ENCODE peak calls at places on chromosome 13, in four cellular contexts. N is transverse colon, B is GM23338, T is aorta. I is an unnamed sample. For H3K4me1 and H3K36me3, the result is how much of the 10 kb centered on the place peaks cover.

GRCh38 chr13:77476456-77476855 is 59.0 kb upstream of the SCEL start:
- DNase-seq in N (no peak), B (no peak), T (no peak), I (no peak)

GRCh38 chr13:86608739-86609138 is 809.5 kb upstream of the SLITRK6 start:
- DNase-seq in N (no peak), B (no peak), T (no peak), I (no peak)

GRCh38 chr13:84605927-84606326 is 723.7 kb upstream of the SLITRK1 start:
- DNase-seq in N (no peak), B (peak), T (no peak), I (no peak)

GRCh38 chr13:111389621-111390521 is 69.4 kb downstream of the TEX29 start:
- DNase-seq in N (no peak), B (no peak), T (no peak), I (no peak)

GRCh38 chr13:27379694-27380596 is 44.5 kb upstream of the GTF3A start:
- DNase-seq in N (peak), B (peak), T (peak), I (peak)

GRCh38 chr13:81872581-81872980 is 1531.7 kb upstream of the SPRY2 start:
- DNase-seq in N (no peak), B (peak), T (no peak), I (peak)

GRCh38 chr13:70362820-70363219 is 254.6 kb upstream of the KLHL1 start:
- DNase-seq in N (no peak), B (no peak), T (no peak), I (no peak)

GRCh38 chr13:43686557-43686956 is 100.2 kb downstream of the ENOX1 start:
- DNase-seq in N (no peak), B (no peak), T (no peak), I (no peak)

GRCh38 chr13:51332566-51333361 is 6.7 kb upstream of the SERPINE3 start:
- DNase-seq in N (no peak), B (no peak), T (no peak), I (no peak)

GRCh38 chr13:110248449-110249143 is 58.4 kb downstream of the COL4A1 start:
- DNase-seq in N (no peak), B (no peak), T (no peak), I (no peak)
- H3K4me1 ChIP-seq in N (under half), B (under half), T (under half), I (under half)

DNA sequence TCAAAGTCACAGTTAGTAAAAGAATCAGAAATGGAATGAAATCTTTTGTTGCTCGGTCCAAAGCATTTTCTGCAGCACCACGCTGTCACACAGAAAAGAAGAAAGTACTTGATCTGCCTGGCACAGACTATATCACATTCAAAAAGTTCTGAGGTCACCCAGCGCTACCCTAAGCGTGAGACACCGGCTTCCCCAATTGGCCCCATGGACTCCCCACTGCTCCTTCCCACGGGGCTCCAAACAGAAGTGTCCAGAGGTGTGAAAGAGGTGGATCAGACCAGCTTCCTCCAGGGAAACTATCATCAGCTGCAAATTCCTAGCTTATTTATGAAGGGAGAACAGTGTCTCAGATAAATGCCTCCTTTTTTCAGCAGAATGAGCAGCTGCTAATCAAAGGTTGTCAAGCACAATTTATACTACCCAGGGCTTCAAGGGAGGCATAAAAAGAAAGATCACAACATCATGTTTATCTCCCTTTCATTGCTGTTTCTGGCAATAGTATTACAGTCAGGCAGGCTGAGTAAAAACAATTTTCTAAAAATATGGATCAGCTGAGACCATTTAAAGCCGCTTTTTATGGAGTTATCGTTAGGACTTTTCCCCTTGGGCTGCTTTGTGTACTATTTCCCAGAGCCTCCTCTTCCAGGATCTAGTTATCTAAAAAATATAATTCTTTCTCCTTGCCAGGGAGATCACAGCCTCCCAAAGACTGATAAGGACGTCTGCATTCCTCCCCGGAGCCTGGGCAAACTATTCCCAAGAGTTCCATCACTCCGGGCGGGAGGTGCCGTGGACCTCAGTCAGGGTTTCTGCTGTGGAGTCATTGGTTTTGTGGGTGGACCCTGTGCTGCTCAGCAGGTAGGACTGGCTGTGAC is 207.9 kb downstream of the LHFPL6 start:
- DNase-seq in N (no peak), B (no peak), T (peak), I (no peak)
- H3K4me3 ChIP-seq in N (no peak), B (no peak), T (peak), I (no peak)

DNA sequence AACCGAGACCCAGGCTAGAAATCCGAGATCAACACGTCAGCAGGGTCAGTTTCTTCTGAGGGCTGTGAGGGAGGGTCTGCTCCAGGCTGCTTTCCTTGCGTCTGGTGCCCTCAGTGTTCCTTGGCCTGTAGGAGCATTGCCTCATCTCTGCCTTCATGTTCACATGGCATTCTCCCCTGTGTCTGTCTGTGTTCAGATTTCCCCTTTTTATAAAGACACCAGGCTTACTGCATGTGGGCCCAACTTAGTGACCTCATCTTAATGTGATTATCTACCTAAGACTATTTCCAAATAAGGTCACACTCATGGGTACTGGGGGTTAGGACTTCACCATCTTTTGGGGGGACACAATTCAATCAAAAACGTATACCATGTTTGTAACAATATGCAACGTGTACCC is 57.2 kb upstream of the C1QTNF9 start:
- DNase-seq in N (no peak), B (no peak), T (no peak), I (no peak)
- H3K36me3 ChIP-seq in N (under half), B (under half), T (under half), I (under half)

GRCh38 chr13:44902793-44903192 is 86.5 kb downstream of the NUFIP1 start:
- DNase-seq in N (no peak), B (no peak), T (no peak), I (no peak)
- H3K4me1 ChIP-seq in N (under half), B (under half), T (under half), I (under half)

GRCh38 chr13:98143157-98143553 is 261 bp downstream of the FARP1 start:
- DNase-seq in N (no peak), B (no peak), T (peak), I (no peak)

GRCh38 chr13:98141091-98141490 is 1.8 kb upstream of the FARP1 start:
- DNase-seq in N (no peak), B (no peak), T (no peak), I (no peak)

GRCh38 chr13:98142427-98143156 is at the start of gene FARP1:
- DNase-seq in N (peak), B (peak), T (peak), I (peak)

GRCh38 chr13:98141938-98142426 is 912 bp upstream of the FARP1 start:
- DNase-seq in N (peak), B (peak), T (peak), I (no peak)

DNA sequence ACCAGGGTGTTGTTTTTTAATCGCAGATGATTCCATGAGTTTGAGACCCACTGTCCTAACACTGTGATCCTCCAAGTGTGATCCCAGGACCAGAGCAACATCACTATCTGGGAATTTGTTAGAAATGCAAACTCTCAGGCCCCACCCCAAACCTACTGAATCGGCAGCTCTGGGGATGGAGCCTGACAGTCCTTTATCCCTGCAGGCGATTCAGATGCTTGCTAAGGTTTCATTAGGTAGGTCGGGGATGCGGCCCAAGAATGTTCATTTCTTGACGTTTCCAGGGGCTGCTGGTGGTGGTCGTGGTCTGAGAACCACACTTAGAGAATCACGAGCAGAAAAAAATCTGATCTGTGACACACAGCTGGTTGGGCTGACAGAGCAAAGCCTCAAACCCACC is 1.4 kb upstream of the FARP1 start:
- DNase-seq in N (no peak), B (peak), T (no peak), I (no peak)
- H3K4me3 ChIP-seq in N (no peak), B (peak), T (no peak), I (no peak)

GRCh38 chr13:114213980-114214379 is 20.7 kb upstream of the CDC16 start:
- DNase-seq in N (no peak), B (no peak), T (no peak), I (no peak)

GRCh38 chr13:114222461-114222968 is 12.2 kb upstream of the CDC16 start:
- DNase-seq in N (peak), B (no peak), T (peak), I (peak)

GRCh38 chr13:114224201-114224600 is 10.5 kb upstream of the CDC16 start:
- DNase-seq in N (no peak), B (no peak), T (no peak), I (no peak)

DNA sequence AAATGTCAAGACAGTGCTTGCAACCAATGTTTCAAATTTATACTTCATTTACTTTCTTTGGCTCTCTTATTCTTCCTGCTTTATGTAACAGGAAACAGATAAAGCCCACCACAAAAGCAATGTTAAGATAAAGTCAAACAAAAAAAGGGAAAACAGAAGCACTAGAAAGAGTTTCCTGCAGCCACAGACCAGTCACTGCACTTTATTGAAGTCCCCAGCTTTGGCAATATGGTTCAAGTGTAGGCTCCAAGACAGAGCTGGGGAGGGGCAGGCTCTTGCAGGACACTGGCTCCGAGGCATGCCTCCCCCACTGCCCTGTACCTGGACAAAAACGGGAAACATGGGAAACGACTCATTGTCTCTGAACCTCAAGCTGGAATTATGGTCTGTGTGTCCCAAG is 15.3 kb upstream of the CDC16 start:
- DNase-seq in N (no peak), B (no peak), T (no peak), I (no peak)
- H3K36me3 ChIP-seq in N (under half), B (under half), T (under half), I (under half)

DNA sequence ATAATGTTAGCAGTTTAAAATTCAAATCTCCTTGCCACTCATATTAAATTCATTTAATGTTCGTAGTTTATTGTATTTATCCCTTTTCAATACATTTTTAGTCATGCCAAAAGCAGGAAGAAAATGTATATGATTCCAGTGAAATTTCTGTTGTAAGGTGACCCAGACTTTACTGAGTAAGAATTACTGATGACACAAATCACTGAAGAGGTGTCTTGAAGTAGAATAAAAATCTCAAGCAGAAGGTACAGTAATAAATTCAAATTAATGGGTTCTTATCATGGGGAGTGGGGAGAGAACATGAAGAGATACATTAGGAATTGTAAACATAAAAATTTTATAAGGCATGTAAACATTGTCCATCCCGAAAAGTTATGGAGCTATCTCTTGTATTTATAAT is 19.9 kb downstream of the STARD13 start:
- DNase-seq in N (no peak), B (no peak), T (no peak), I (no peak)
- H3K4me1 ChIP-seq in N (under half), B (under half), T (under half), I (under half)

GRCh38 chr13:20128459-20128927 is 32.4 kb downstream of the GJA3 start:
- DNase-seq in N (peak), B (no peak), T (no peak), I (peak)
- H3K4me3 ChIP-seq in N (peak), B (peak), T (peak), I (peak)

DNA sequence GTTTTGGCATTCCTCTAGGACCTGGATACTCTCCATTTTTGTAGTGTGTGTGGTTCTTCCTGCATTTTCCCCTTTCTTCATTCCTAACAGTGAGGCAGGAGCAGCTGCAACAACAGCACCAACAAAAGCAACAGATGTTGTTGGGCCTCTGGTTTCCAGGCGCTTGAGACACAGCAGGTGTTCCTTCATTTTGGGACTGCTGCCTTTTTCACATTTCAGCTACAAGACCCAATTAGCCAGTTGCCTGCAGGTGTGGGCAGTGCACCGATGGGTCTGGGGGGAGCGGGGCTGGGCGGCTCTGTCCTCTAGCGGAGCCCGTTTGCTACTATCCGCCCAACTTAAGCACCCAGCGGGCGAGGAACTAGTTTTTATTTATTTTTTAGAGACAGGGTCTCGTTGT is 26.0 kb downstream of the ELF1 start:
- DNase-seq in N (peak), B (peak), T (no peak), I (no peak)
- H3K36me3 ChIP-seq in N (under half), B (under half), T (under half), I (under half)